ENCODE peak calls at places on chromosomes 12 and 14, in six cellular contexts. E is HCT116, Y is H1, U is GM12878, I is HepG2, L is K562. Q is an unnamed sample.

GRCh38 chr12:124379938-124380754 is 85.3 kb downstream of the RFLNA start:
- DNase-seq in L (no peak), Y (no peak), E (no peak), U (no peak), I (no peak), Q (peak; percentile 93)

GRCh38 chr14:23544511-23545447 is 6.8 kb downstream of the ZFHX2 start:
- DNase-seq in L (no peak), U (no peak), I (no peak), E (no peak), Y (no peak), Q (no peak)

GRCh38 chr12:53862831-53863230 is 75.8 kb upstream of the HOXC13 start:
- DNase-seq in I (no peak), Y (no peak), E (no peak), U (no peak), L (no peak), Q (no peak)

GRCh38 chr14:54642950-54643695 is 76.2 kb downstream of the SAMD4A start:
- DNase-seq in E (no peak), L (peak; percentile 27), Y (no peak), U (no peak), I (peak; percentile 93), Q (no peak)

GRCh38 chr12:46386877-46387629 is 14.5 kb upstream of the SLC38A2 start:
- DNase-seq in I (no peak), Y (no peak), E (no peak), U (no peak), L (peak; percentile 69), Q (no peak)

GRCh38 chr14:91374897-91375747 is 42.5 kb downstream of the CCDC88C start:
- DNase-seq in U (no peak), L (no peak), E (no peak), Y (no peak), I (no peak), Q (no peak)

GRCh38 chr12:92844147-92844763 is 84.8 kb downstream of the EEA1 start:
- DNase-seq in L (no peak), E (no peak), U (no peak), Y (no peak), I (no peak), Q (no peak)

GRCh38 chr12:71455028-71455737 is 15.6 kb downstream of the LGR5 start:
- DNase-seq in Y (no peak), L (no peak), E (no peak), U (no peak), I (no peak), Q (no peak)

GRCh38 chr14:31576949-31577348 is 15.7 kb downstream of the NUBPL start:
- DNase-seq in U (no peak), E (no peak), L (no peak), I (no peak), Y (no peak), Q (no peak)

GRCh38 chr12:75611041-75611440 is 99.6 kb upstream of the KRR1 start:
- DNase-seq in I (no peak), Y (no peak), U (no peak), L (no peak), E (no peak), Q (no peak)

GRCh38 chr12:116077431-116077830 is 200.1 kb downstream of the MED13L start:
- DNase-seq in I (no peak), Y (no peak), E (no peak), L (no peak), U (no peak), Q (no peak)

GRCh38 chr12:78418919-78419318 is 445.7 kb upstream of the SYT1 start:
- DNase-seq in U (no peak), L (no peak), E (no peak), Y (no peak), I (no peak), Q (no peak)

GRCh38 chr14:99537399-99537798 is 56.2 kb downstream of the CCNK start:
- DNase-seq in E (no peak), U (no peak), L (no peak), Y (no peak), I (no peak), Q (peak; percentile 27)

GRCh38 chr14:99562848-99563748 is 40.9 kb downstream of the CCDC85C start:
- DNase-seq in E (no peak), Y (peak; percentile 75), I (peak; percentile 84), L (peak; percentile 66), U (no peak), Q (peak; percentile 77)

GRCh38 chr14:104797112-104798044 is 1.8 kb upstream of the AKT1 start:
- DNase-seq in I (peak; percentile 39), U (no peak), L (peak; percentile 73), Y (no peak), E (no peak), Q (no peak)

GRCh38 chr12:31906581-31907286 is 52.5 kb upstream of the RESF1 start:
- DNase-seq in Y (no peak), E (no peak), I (peak; percentile 7), L (no peak), U (no peak), Q (no peak)

GRCh38 chr14:78324353-78324752 is 154.2 kb downstream of the NRXN3 start:
- DNase-seq in E (no peak), U (no peak), I (no peak), L (no peak), Y (no peak), Q (no peak)

GRCh38 chr12:66014818-66015217 is 115.7 kb downstream of the LLPH start:
- DNase-seq in E (no peak), I (peak; percentile 13), Y (no peak), U (no peak), L (no peak), Q (no peak)

GRCh38 chr14:30108975-30109700 is 181.5 kb upstream of the PRKD1 start:
- DNase-seq in I (no peak), E (no peak), U (no peak), Y (no peak), L (no peak), Q (no peak)

GRCh38 chr12:94873368-94874085 is 130.0 kb downstream of the NDUFA12 start:
- DNase-seq in L (no peak), E (no peak), I (no peak), U (no peak), Y (no peak), Q (no peak)

GRCh38 chr12:28415755-28416154 is 225.5 kb downstream of the CCDC91 start:
- DNase-seq in U (no peak), E (no peak), Y (no peak), L (peak; percentile 10), I (no peak), Q (peak; percentile 15)

GRCh38 chr14:63544641-63545234 is 1.6 kb upstream of the PPP2R5E start:
- DNase-seq in Y (no peak), I (no peak), U (no peak), L (peak; percentile 21), E (no peak), Q (peak; percentile 64)

GRCh38 chr12:82832091-82832490 is 145.4 kb downstream of the TMTC2 start:
- DNase-seq in I (no peak), L (no peak), Y (no peak), U (no peak), E (no peak), Q (no peak)

GRCh38 chr12:131613678-131614077 is 97.2 kb upstream of the SFSWAP start:
- DNase-seq in U (no peak), L (no peak), E (no peak), Y (no peak), I (no peak), Q (no peak)

GRCh38 chr12:28145211-28145610 is 45.0 kb upstream of the CCDC91 start:
- DNase-seq in Y (no peak), I (no peak), L (no peak), E (no peak), U (no peak), Q (peak; percentile 5)

GRCh38 chr14:32846821-32847220 is 91.9 kb upstream of the NPAS3 start:
- DNase-seq in U (no peak), Y (no peak), I (no peak), E (no peak), L (no peak), Q (no peak)

GRCh38 chr14:68401320-68401719 is 391.5 kb downstream of the ZFP36L1 start:
- DNase-seq in L (no peak), I (no peak), U (no peak), Y (no peak), E (peak; percentile 16), Q (no peak)

GRCh38 chr12:501722-502447 is 42.1 kb downstream of the B4GALNT3 start:
- DNase-seq in L (no peak), Y (no peak), E (no peak), U (no peak), I (no peak), Q (no peak)

GRCh38 chr14:23566782-23567185 is 807 bp downstream of the AP1G2 start:
- DNase-seq in L (no peak), E (no peak), U (no peak), I (no peak), Y (no peak), Q (no peak)

GRCh38 chr12:49971141-49971540 is 1.6 kb upstream of the AQP6 start:
- DNase-seq in Y (no peak), I (no peak), U (no peak), E (no peak), L (no peak), Q (no peak)

GRCh38 chr14:54257424-54257823 is 139.4 kb upstream of the CDKN3 start:
- DNase-seq in I (no peak), U (no peak), Y (no peak), E (no peak), L (no peak), Q (no peak)

GRCh38 chr14:50062438-50063039 is 53.8 kb downstream of the VCPKMT start:
- DNase-seq in E (peak; percentile 37), Y (no peak), I (peak; percentile 88), L (peak; percentile 88), U (peak; percentile 71), Q (peak; percentile 81)
- TF ChIP-seq POLR2A in E (no peak), Y (no peak), I (peak; percentile 75), L (peak; percentile 66), U (peak; percentile 86), Q (no peak)

GRCh38 chr12:21774358-21775129 is at the start of gene KCNJ8:
- DNase-seq in U (no peak), I (no peak), Y (peak; percentile 53), L (peak; percentile 84), E (no peak), Q (no peak)
- TF ChIP-seq EZH2 in U (no peak), I (no peak), Y (no peak), L (no peak), E (no peak), Q (no peak)

GRCh38 chr12:102010265-102010994 is 51.4 kb downstream of the WASHC3 start:
- DNase-seq in Y (no peak), L (no peak), U (peak; percentile 84), I (no peak), E (no peak), Q (no peak)
- TF ChIP-seq POLR2A in Y (no peak), L (no peak), U (peak; percentile 63), I (no peak), E (no peak), Q (no peak)

DNA sequence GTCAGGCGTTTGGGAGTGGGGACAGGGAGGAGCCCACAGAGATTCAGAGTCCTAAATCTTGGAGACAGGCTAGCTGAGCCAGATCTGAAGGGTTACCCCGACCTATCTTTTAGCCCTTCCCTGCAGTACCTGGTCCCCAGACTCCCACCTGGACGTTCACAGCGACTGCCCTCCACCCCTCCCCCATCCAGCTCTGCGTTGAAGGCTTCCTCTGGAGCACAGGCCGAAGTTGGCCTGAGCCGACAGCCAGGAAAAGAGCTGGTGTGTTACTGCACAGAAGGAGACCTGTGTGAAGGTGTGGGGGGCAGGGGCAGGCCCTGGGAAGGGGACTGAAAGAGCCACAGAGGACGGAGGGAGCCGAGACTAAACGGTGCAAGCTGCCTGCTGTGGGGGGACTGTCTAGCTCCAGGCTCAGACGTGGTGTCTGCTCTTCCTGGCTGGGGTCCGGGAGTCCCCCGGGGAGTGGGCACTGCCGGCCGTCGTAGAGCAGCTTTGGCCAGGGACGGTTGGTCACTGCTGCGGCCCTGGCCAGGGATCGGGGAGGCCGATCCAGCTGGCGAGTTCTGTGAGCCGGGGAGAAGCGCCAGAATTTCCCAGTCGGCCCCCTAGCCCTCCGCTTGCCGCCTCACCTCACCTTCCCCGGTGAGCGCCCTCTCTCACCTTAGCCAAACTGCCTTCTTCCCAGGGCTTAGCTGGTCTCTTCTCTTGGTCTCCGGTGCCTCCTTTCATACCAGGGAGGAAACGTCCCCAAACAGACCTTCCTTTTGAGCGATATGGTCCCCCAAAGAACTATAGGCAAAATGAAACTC is 869 bp upstream of the COL2A1 start:
- DNase-seq in I (no peak), Y (no peak), U (no peak), L (no peak), E (no peak), Q (no peak)
- TF ChIP-seq EZH2 in I (no peak), Y (peak; percentile 73), U (no peak), L (no peak), E (no peak), Q (no peak)